ENCODE peak calls at places on chromosomes 5 and 9, in seven cellular contexts. One of them, this sample, is unnamed.

GRCh38 chr9:16871358-16872151 is 1.1 kb upstream of the BNC2 start:
- DNase-seq in pons: peak
- DNase-seq in WTC11: peak
- DNase-seq in activated T-helper 9 cell treated with anti-CD3 and anti-CD28 coated beads, Interleukin-2, amount 50 U/mL, for 16 hours: no peak
- DNase-seq in RWPE1: peak
- DNase-seq in activated CD4-positive, alpha-beta T cell treated with anti-CD3 and anti-CD28 coated beads, Interleukin-2, amount 50 U/mL, for 4 hours: no peak
- DNase-seq in dorsolateral prefrontal cortex: no peak
- DNase-seq in this sample: peak

GRCh38 chr5:150140830-150141229 is 14.8 kb downstream of the PDGFRB start:
- DNase-seq in pons: no peak
- DNase-seq in WTC11: no peak
- DNase-seq in activated T-helper 9 cell treated with anti-CD3 and anti-CD28 coated beads, Interleukin-2, amount 50 U/mL, for 16 hours: no peak
- DNase-seq in RWPE1: no peak
- DNase-seq in activated CD4-positive, alpha-beta T cell treated with anti-CD3 and anti-CD28 coated beads, Interleukin-2, amount 50 U/mL, for 4 hours: no peak
- DNase-seq in dorsolateral prefrontal cortex: no peak
- DNase-seq in this sample: peak

GRCh38 chr9:88818495-88819201 is 172.6 kb upstream of the S1PR3 start:
- DNase-seq in pons: no peak
- DNase-seq in WTC11: no peak
- DNase-seq in activated T-helper 9 cell treated with anti-CD3 and anti-CD28 coated beads, Interleukin-2, amount 50 U/mL, for 16 hours: no peak
- DNase-seq in RWPE1: no peak
- DNase-seq in activated CD4-positive, alpha-beta T cell treated with anti-CD3 and anti-CD28 coated beads, Interleukin-2, amount 50 U/mL, for 4 hours: no peak
- DNase-seq in dorsolateral prefrontal cortex: no peak
- DNase-seq in this sample: peak

GRCh38 chr9:4137234-4137633 is 162.6 kb downstream of the GLIS3 start:
- DNase-seq in pons: no peak
- DNase-seq in WTC11: no peak
- DNase-seq in activated T-helper 9 cell treated with anti-CD3 and anti-CD28 coated beads, Interleukin-2, amount 50 U/mL, for 16 hours: no peak
- DNase-seq in RWPE1: peak
- DNase-seq in activated CD4-positive, alpha-beta T cell treated with anti-CD3 and anti-CD28 coated beads, Interleukin-2, amount 50 U/mL, for 4 hours: no peak
- DNase-seq in dorsolateral prefrontal cortex: no peak
- DNase-seq in this sample: peak

GRCh38 chr9:75950983-75951382 is 60.5 kb downstream of the PCSK5 start:
- DNase-seq in pons: no peak
- DNase-seq in WTC11: no peak
- DNase-seq in activated T-helper 9 cell treated with anti-CD3 and anti-CD28 coated beads, Interleukin-2, amount 50 U/mL, for 16 hours: no peak
- DNase-seq in RWPE1: no peak
- DNase-seq in activated CD4-positive, alpha-beta T cell treated with anti-CD3 and anti-CD28 coated beads, Interleukin-2, amount 50 U/mL, for 4 hours: no peak
- DNase-seq in dorsolateral prefrontal cortex: no peak
- DNase-seq in this sample: no peak

GRCh38 chr9:74800226-74800625 is 87.5 kb downstream of the TRPM6 start:
- DNase-seq in pons: no peak
- DNase-seq in WTC11: no peak
- DNase-seq in activated T-helper 9 cell treated with anti-CD3 and anti-CD28 coated beads, Interleukin-2, amount 50 U/mL, for 16 hours: no peak
- DNase-seq in RWPE1: no peak
- DNase-seq in activated CD4-positive, alpha-beta T cell treated with anti-CD3 and anti-CD28 coated beads, Interleukin-2, amount 50 U/mL, for 4 hours: no peak
- DNase-seq in dorsolateral prefrontal cortex: no peak
- DNase-seq in this sample: no peak

GRCh38 chr5:88882321-88883038 is 504 bp downstream of the MEF2C start:
- DNase-seq in pons: peak
- DNase-seq in WTC11: no peak
- DNase-seq in activated T-helper 9 cell treated with anti-CD3 and anti-CD28 coated beads, Interleukin-2, amount 50 U/mL, for 16 hours: no peak
- DNase-seq in RWPE1: no peak
- DNase-seq in activated CD4-positive, alpha-beta T cell treated with anti-CD3 and anti-CD28 coated beads, Interleukin-2, amount 50 U/mL, for 4 hours: no peak
- DNase-seq in dorsolateral prefrontal cortex: no peak
- DNase-seq in this sample: no peak

GRCh38 chr9:114856942-114857315 is 51.1 kb upstream of the TNFSF15 start:
- DNase-seq in pons: no peak
- DNase-seq in WTC11: no peak
- DNase-seq in activated T-helper 9 cell treated with anti-CD3 and anti-CD28 coated beads, Interleukin-2, amount 50 U/mL, for 16 hours: no peak
- DNase-seq in RWPE1: no peak
- DNase-seq in activated CD4-positive, alpha-beta T cell treated with anti-CD3 and anti-CD28 coated beads, Interleukin-2, amount 50 U/mL, for 4 hours: no peak
- DNase-seq in dorsolateral prefrontal cortex: no peak
- DNase-seq in this sample: no peak

This sample was measured in iris pigment epithelial cell.